ENCODE peak calls at places on chromosomes 5 and 9, in seven cellular contexts. Z, Q, R, M, W, T and P are unnamed samples.

GRCh38 chr5:112492291-112492690 is 73.2 kb upstream of the EPB41L4A start:
- DNase-seq in Z (no peak), W (peak), R (peak), T (peak), M (no peak), Q (no peak), P (peak)

GRCh38 chr9:127204771-127205470 is 59.7 kb upstream of the GARNL3 start:
- DNase-seq in Q (peak), W (no peak), Z (no peak), M (no peak), T (no peak), R (no peak), P (no peak)

GRCh38 chr5:54443264-54443663 is 12.2 kb upstream of the HSPB3 start:
- DNase-seq in W (peak), R (no peak), Z (no peak), T (no peak), M (no peak), Q (no peak), P (no peak)

GRCh38 chr5:36613241-36613640 is 6.8 kb downstream of the SLC1A3 start:
- DNase-seq in M (no peak), R (no peak), Q (no peak), Z (no peak), W (no peak), T (no peak), P (no peak)

GRCh38 chr9:98610196-98610595 is 98.5 kb downstream of the GABBR2 start:
- DNase-seq in Z (no peak), T (no peak), M (no peak), R (no peak), W (no peak), Q (no peak), P (no peak)

GRCh38 chr9:2228132-2228531 is 213.0 kb downstream of the SMARCA2 start:
- DNase-seq in Q (no peak), T (peak), R (peak), W (no peak), Z (peak), M (no peak), P (peak)

GRCh38 chr9:109118802-109119438 is 827 bp downstream of the TMEM245 start:
- DNase-seq in Z (no peak), W (peak), Q (peak), M (no peak), R (no peak), T (no peak), P (no peak)

GRCh38 chr5:66979738-66980137 is 216.9 kb downstream of the CD180 start:
- DNase-seq in M (no peak), Q (no peak), T (no peak), Z (no peak), R (no peak), W (no peak), P (no peak)

GRCh38 chr5:77867914-77868313 is 91.8 kb upstream of the TBCA start:
- DNase-seq in R (no peak), M (no peak), W (no peak), Z (no peak), Q (no peak), T (no peak), P (no peak)

GRCh38 chr9:89884356-89885083 is 279.7 kb downstream of the GADD45G start:
- DNase-seq in T (no peak), W (no peak), M (no peak), Z (no peak), Q (no peak), R (no peak), P (peak)

GRCh38 chr5:429453-430188 is 13.4 kb upstream of the EXOC3 start:
- DNase-seq in T (no peak), R (no peak), W (peak), M (no peak), Z (no peak), Q (no peak), P (peak)

GRCh38 chr5:178460598-178461425 is 129.4 kb downstream of the COL23A1 start:
- DNase-seq in Z (no peak), Q (peak), M (peak), T (peak), W (peak), R (peak), P (peak)

GRCh38 chr5:145484195-145484594 is 350.9 kb downstream of the PRELID2 start:
- DNase-seq in T (no peak), Q (no peak), Z (no peak), M (no peak), W (no peak), R (no peak), P (no peak)

GRCh38 chr9:127574089-127574921 is 37.8 kb upstream of the STXBP1 start:
- DNase-seq in M (no peak), Q (peak), R (no peak), T (peak), Z (no peak), W (no peak), P (peak)

GRCh38 chr5:20109326-20109725 is 121.3 kb upstream of the CDH18 start:
- DNase-seq in Q (no peak), Z (no peak), R (no peak), M (no peak), T (no peak), W (no peak), P (no peak)

GRCh38 chr9:135513351-135513846 is 7.8 kb upstream of the LCN1 start:
- DNase-seq in Z (no peak), W (no peak), M (no peak), T (no peak), Q (no peak), R (no peak), P (no peak)

GRCh38 chr5:120568716-120569115 is 104.6 kb downstream of the PRR16 start:
- DNase-seq in R (no peak), Z (no peak), Q (no peak), M (no peak), T (no peak), W (no peak), P (no peak)

GRCh38 chr9:35353731-35354365 is 136.1 kb upstream of the RUSC2 start:
- DNase-seq in W (no peak), T (no peak), Q (no peak), M (no peak), R (no peak), Z (no peak), P (no peak)

GRCh38 chr5:35811108-35811741 is 45.5 kb upstream of the IL7R start:
- DNase-seq in T (no peak), Z (no peak), M (no peak), W (no peak), R (no peak), Q (no peak), P (no peak)

GRCh38 chr5:141878186-141878770 is at the start of gene PCDH1:
- DNase-seq in R (peak), M (no peak), Q (no peak), W (peak), Z (no peak), T (no peak), P (no peak)

GRCh38 chr9:37925786-37926736 is 22.1 kb upstream of the SLC25A51 start:
- DNase-seq in Q (no peak), Z (no peak), R (no peak), M (no peak), W (no peak), T (no peak), P (no peak)

GRCh38 chr5:55232194-55232984 is 1.0 kb downstream of the CCNO start:
- DNase-seq in W (peak), Q (no peak), M (no peak), Z (no peak), T (peak), R (peak), P (no peak)

GRCh38 chr9:134025606-134026541 is 593 bp downstream of the BRD3OS start:
- DNase-seq in T (peak), W (peak), R (peak), Q (peak), M (peak), Z (peak), P (peak)

GRCh38 chr9:116800074-116800473 is 113.0 kb downstream of the TRIM32 start:
- DNase-seq in Z (no peak), T (no peak), W (no peak), R (no peak), Q (no peak), M (no peak), P (no peak)

GRCh38 chr5:93087326-93087725 is 493.7 kb downstream of the NR2F1-AS1 start:
- DNase-seq in W (no peak), T (no peak), Z (no peak), Q (no peak), R (no peak), M (no peak), P (no peak)